ENCODE peak calls at places on chromosomes 7 and 10, in ten cellular contexts. C is gastrocnemius medialis; R is GM04504; Q is stimulated activated CD8-positive, alpha-beta memory T cell treated with anti-CD3 and anti-CD28 coated beads, Interleukin-7, amount 100 ng/mL, for 24 hours; H is effector memory CD4-positive, alpha-beta T cell; K is NCI-H2081; J is AG10803; S is hepatocyte; Y is head of caudate nucleus; X is cardiac fibroblast. V is an unnamed sample.

GRCh38 chr7:121274467-121274866 is 54.3 kb upstream of the WNT16 start:
- DNase-seq in C (no peak), R (no peak), Q (no peak), H (no peak), K (no peak), J (no peak), S (no peak), Y (no peak), X (no peak), V (no peak)

GRCh38 chr10:70579234-70580002 is 23.1 kb downstream of the PRF1 start:
- DNase-seq in C (no peak), R (no peak), Q (no peak), H (no peak), K (no peak), J (no peak), S (no peak), Y (no peak), X (no peak), V (no peak)

GRCh38 chr10:119466655-119467054 is 75.9 kb downstream of the RGS10 start:
- DNase-seq in C (no peak), R (no peak), Q (no peak), H (peak; percentile 15), K (no peak), J (no peak), S (no peak), Y (no peak), X (no peak), V (no peak)

GRCh38 chr10:27252267-27253000 is 11.8 kb upstream of the ACBD5 start:
- DNase-seq in C (peak; percentile 51), R (no peak), Q (peak; percentile 65), H (peak; percentile 59), K (no peak), J (peak; percentile 65), S (peak; percentile 78), Y (no peak), X (peak; percentile 73), V (no peak)

GRCh38 chr10:67110286-67110685 is 184.4 kb downstream of the LRRTM3 start:
- DNase-seq in C (no peak), R (no peak), Q (no peak), H (no peak), K (no peak), J (no peak), S (no peak), Y (no peak), X (no peak), V (no peak)

GRCh38 chr7:134520130-134520529 is 7.2 kb upstream of the AKR1B10 start:
- DNase-seq in C (no peak), R (no peak), Q (no peak), H (no peak), K (no peak), J (peak; percentile 6), S (no peak), Y (no peak), X (peak; percentile 34), V (no peak)

GRCh38 chr7:139691253-139691781 is 86.5 kb downstream of the HIPK2 start:
- DNase-seq in C (peak; percentile 92), R (no peak), Q (no peak), H (no peak), K (peak; percentile 15), J (no peak), S (peak; percentile 28), Y (no peak), X (peak; percentile 61), V (no peak)

GRCh38 chr7:77393261-77393660 is 22.9 kb downstream of the GSAP start:
- DNase-seq in C (no peak), R (no peak), Q (no peak), H (no peak), K (no peak), J (no peak), S (no peak), Y (no peak), X (no peak), V (no peak)

GRCh38 chr7:117212969-117213877 is 109.6 kb downstream of the WNT2 start:
- DNase-seq in C (no peak), R (peak; percentile 46), Q (no peak), H (peak; percentile 7), K (peak; percentile 41), J (peak; percentile 78), S (peak; percentile 79), Y (peak; percentile 52), X (peak; percentile 74), V (peak; percentile 55)

GRCh38 chr7:108372601-108373000 is 83.6 kb downstream of the NRCAM start:
- DNase-seq in C (no peak), R (no peak), Q (no peak), H (no peak), K (no peak), J (no peak), S (no peak), Y (no peak), X (peak; percentile 60), V (no peak)

GRCh38 chr10:92241158-92241500 is 49.7 kb downstream of the CPEB3 start:
- DNase-seq in C (peak; percentile 56), R (peak; percentile 3), Q (no peak), H (no peak), K (no peak), J (peak; percentile 11), S (peak; percentile 58), Y (peak; percentile 14), X (no peak), V (peak; percentile 80)

GRCh38 chr10:78025685-78026364 is 3.5 kb downstream of the POLR3A start:
- DNase-seq in C (no peak), R (peak; percentile 8), Q (no peak), H (no peak), K (no peak), J (peak; percentile 23), S (no peak), Y (no peak), X (no peak), V (no peak)

GRCh38 chr10:21811245-21811585 is 192.3 kb downstream of the DNAJC1 start:
- DNase-seq in C (no peak), R (no peak), Q (no peak), H (no peak), K (no peak), J (no peak), S (no peak), Y (no peak), X (peak; percentile 41), V (no peak)

GRCh38 chr10:96618648-96619047 is 31.8 kb upstream of the TM9SF3 start:
- DNase-seq in C (peak; percentile 19), R (no peak), Q (no peak), H (no peak), K (peak; percentile 35), J (peak; percentile 51), S (no peak), Y (peak; percentile 12), X (peak; percentile 71), V (peak; percentile 79)

GRCh38 chr10:98460837-98461499 is 14.2 kb upstream of the HPS1 start:
- DNase-seq in C (peak; percentile 45), R (peak; percentile 76), Q (no peak), H (no peak), K (no peak), J (peak; percentile 87), S (peak; percentile 92), Y (no peak), X (peak; percentile 87), V (no peak)

GRCh38 chr7:28595779-28596178 is 183.5 kb downstream of the CREB5 start:
- DNase-seq in C (no peak), R (no peak), Q (no peak), H (no peak), K (no peak), J (no peak), S (no peak), Y (no peak), X (no peak), V (no peak)

GRCh38 chr7:114229251-114229650 is 185.4 kb upstream of the FOXP2 start:
- DNase-seq in C (no peak), R (no peak), Q (no peak), H (no peak), K (no peak), J (peak; percentile 22), S (no peak), Y (no peak), X (no peak), V (no peak)

GRCh38 chr10:103881420-103882284 is 26.3 kb upstream of the SH3PXD2A start:
- DNase-seq in C (peak; percentile 74), R (no peak), Q (no peak), H (no peak), K (peak; percentile 62), J (no peak), S (no peak), Y (peak; percentile 29), X (no peak), V (no peak)

GRCh38 chr7:30266686-30267085 is 17.7 kb upstream of the ZNRF2 start:
- DNase-seq in C (no peak), R (no peak), Q (no peak), H (no peak), K (no peak), J (no peak), S (no peak), Y (no peak), X (no peak), V (no peak)

GRCh38 chr10:132588301-132589013 is 50.9 kb downstream of the INPP5A start:
- DNase-seq in C (peak; percentile 56), R (no peak), Q (no peak), H (no peak), K (no peak), J (peak; percentile 46), S (no peak), Y (no peak), X (peak; percentile 56), V (peak; percentile 70)

GRCh38 chr7:129950191-129950940 is 2.4 kb downstream of the UBE2H start:
- DNase-seq in C (no peak), R (no peak), Q (no peak), H (no peak), K (no peak), J (peak; percentile 16), S (no peak), Y (peak; percentile 11), X (peak; percentile 30), V (peak; percentile 64)

GRCh38 chr7:98616381-98617050 is 569 bp upstream of the NPTX2 start:
- DNase-seq in C (peak; percentile 14), R (no peak), Q (no peak), H (no peak), K (no peak), J (no peak), S (no peak), Y (no peak), X (no peak), V (no peak)

GRCh38 chr7:128244861-128245260 is 3.8 kb downstream of the LEP start:
- DNase-seq in C (no peak), R (no peak), Q (no peak), H (no peak), K (no peak), J (no peak), S (no peak), Y (no peak), X (no peak), V (no peak)

GRCh38 chr10:132115736-132116135 is 50.0 kb downstream of the JAKMIP3 start:
- DNase-seq in C (no peak), R (no peak), Q (no peak), H (no peak), K (no peak), J (peak; percentile 18), S (no peak), Y (no peak), X (peak; percentile 22), V (no peak)

GRCh38 chr7:25894002-25894901 is 257.7 kb upstream of the NFE2L3 start:
- DNase-seq in C (peak; percentile 67), R (no peak), Q (no peak), H (no peak), K (peak; percentile 12), J (peak; percentile 1), S (peak; percentile 48), Y (no peak), X (no peak), V (no peak)

GRCh38 chr7:92641921-92642511 is 51.8 kb upstream of the FAM133B start:
- DNase-seq in C (no peak), R (no peak), Q (peak; percentile 34), H (no peak), K (no peak), J (peak; percentile 45), S (no peak), Y (no peak), X (peak; percentile 32), V (no peak)

GRCh38 chr10:67045404-67045803 is 119.6 kb downstream of the LRRTM3 start:
- DNase-seq in C (no peak), R (no peak), Q (no peak), H (no peak), K (no peak), J (no peak), S (no peak), Y (no peak), X (peak; percentile 1), V (no peak)

GRCh38 chr7:90625051-90625450 is 28.9 kb downstream of the CDK14 start:
- DNase-seq in C (no peak), R (no peak), Q (no peak), H (no peak), K (no peak), J (no peak), S (no peak), Y (no peak), X (peak; percentile 19), V (no peak)

V was measured in pons.